ENCODE peak calls at places on chromosomes 4 and X, in seven cellular contexts. One of them, this sample, is unnamed.

GRCh38 chr4:171846232-171846631 is 33.0 kb downstream of the GALNTL6 start:
- DNase-seq in breast epithelium: no peak
- DNase-seq in AG09319: peak
- DNase-seq in NB4: peak
- DNase-seq in SK-N-SH: peak
- DNase-seq in GM13977: peak
- DNase-seq in A549: no peak
- DNase-seq in this sample: peak

GRCh38 chrX:48919360-48919821 is 567 bp upstream of the PIM2 start:
- DNase-seq in breast epithelium: no peak
- DNase-seq in AG09319: no peak
- DNase-seq in NB4: no peak
- DNase-seq in SK-N-SH: peak
- DNase-seq in GM13977: no peak
- DNase-seq in A549: no peak
- DNase-seq in this sample: no peak

GRCh38 chr4:66187175-66187720 is 517.0 kb upstream of the EPHA5 start:
- DNase-seq in breast epithelium: no peak
- DNase-seq in AG09319: no peak
- DNase-seq in NB4: no peak
- DNase-seq in SK-N-SH: no peak
- DNase-seq in GM13977: no peak
- DNase-seq in A549: no peak
- DNase-seq in this sample: no peak

GRCh38 chr4:16224264-16224663 is 2.0 kb downstream of the TAPT1 start:
- DNase-seq in breast epithelium: no peak
- DNase-seq in AG09319: no peak
- DNase-seq in NB4: no peak
- DNase-seq in SK-N-SH: peak
- DNase-seq in GM13977: no peak
- DNase-seq in A549: no peak
- DNase-seq in this sample: no peak

GRCh38 chr4:186204611-186205144 is 13.3 kb downstream of the CYP4V2 start:
- DNase-seq in breast epithelium: no peak
- DNase-seq in AG09319: no peak
- DNase-seq in NB4: no peak
- DNase-seq in SK-N-SH: no peak
- DNase-seq in GM13977: no peak
- DNase-seq in A549: no peak
- DNase-seq in this sample: no peak

GRCh38 chr4:85250852-85251251 is 224.1 kb upstream of the ARHGAP24 start:
- DNase-seq in breast epithelium: no peak
- DNase-seq in AG09319: no peak
- DNase-seq in NB4: no peak
- DNase-seq in SK-N-SH: no peak
- DNase-seq in GM13977: no peak
- DNase-seq in A549: no peak
- DNase-seq in this sample: no peak

GRCh38 chr4:153764611-153765368 is 5.0 kb upstream of the RNF175 start:
- DNase-seq in breast epithelium: no peak
- DNase-seq in AG09319: no peak
- DNase-seq in NB4: peak
- DNase-seq in SK-N-SH: no peak
- DNase-seq in GM13977: no peak
- DNase-seq in A549: no peak
- DNase-seq in this sample: no peak

GRCh38 chr4:112287258-112287873 is 1.7 kb upstream of the TIFA start:
- DNase-seq in breast epithelium: no peak
- DNase-seq in AG09319: no peak
- DNase-seq in NB4: no peak
- DNase-seq in SK-N-SH: no peak
- DNase-seq in GM13977: no peak
- DNase-seq in A549: no peak
- DNase-seq in this sample: no peak

GRCh38 chrX:9420513-9420912 is 44.3 kb upstream of the TBL1X start:
- DNase-seq in breast epithelium: no peak
- DNase-seq in AG09319: no peak
- DNase-seq in NB4: peak
- DNase-seq in SK-N-SH: no peak
- DNase-seq in GM13977: no peak
- DNase-seq in A549: no peak
- DNase-seq in this sample: no peak

GRCh38 chr4:25993564-25994185 is 79.7 kb downstream of the SMIM20 start:
- DNase-seq in breast epithelium: no peak
- DNase-seq in AG09319: no peak
- DNase-seq in NB4: peak
- DNase-seq in SK-N-SH: peak
- DNase-seq in GM13977: no peak
- DNase-seq in A549: peak
- DNase-seq in this sample: peak

GRCh38 chr4:48665555-48666186 is 114.4 kb downstream of the FRYL start:
- DNase-seq in breast epithelium: no peak
- DNase-seq in AG09319: no peak
- DNase-seq in NB4: no peak
- DNase-seq in SK-N-SH: no peak
- DNase-seq in GM13977: no peak
- DNase-seq in A549: no peak
- DNase-seq in this sample: no peak

GRCh38 chr4:19455196-19455595 is 796.5 kb upstream of the SLIT2 start:
- DNase-seq in breast epithelium: no peak
- DNase-seq in AG09319: no peak
- DNase-seq in NB4: no peak
- DNase-seq in SK-N-SH: no peak
- DNase-seq in GM13977: no peak
- DNase-seq in A549: no peak
- DNase-seq in this sample: no peak

GRCh38 chr4:142265536-142265935 is 580.6 kb downstream of the INPP4B start:
- DNase-seq in breast epithelium: no peak
- DNase-seq in AG09319: no peak
- DNase-seq in NB4: no peak
- DNase-seq in SK-N-SH: no peak
- DNase-seq in GM13977: no peak
- DNase-seq in A549: peak
- DNase-seq in this sample: no peak

GRCh38 chrX:107731831-107732502 is 43.6 kb downstream of the TSC22D3 start:
- DNase-seq in breast epithelium: peak
- DNase-seq in AG09319: no peak
- DNase-seq in NB4: peak
- DNase-seq in SK-N-SH: peak
- DNase-seq in GM13977: no peak
- DNase-seq in A549: peak
- DNase-seq in this sample: no peak

GRCh38 chr4:61094854-61095598 is 105.1 kb upstream of the ADGRL3 start:
- DNase-seq in breast epithelium: no peak
- DNase-seq in AG09319: no peak
- DNase-seq in NB4: no peak
- DNase-seq in SK-N-SH: no peak
- DNase-seq in GM13977: no peak
- DNase-seq in A549: no peak
- DNase-seq in this sample: no peak

GRCh38 chrX:154779261-154779660 is 16.6 kb downstream of the DKC1 start:
- DNase-seq in breast epithelium: no peak
- DNase-seq in AG09319: peak
- DNase-seq in NB4: peak
- DNase-seq in SK-N-SH: no peak
- DNase-seq in GM13977: no peak
- DNase-seq in A549: no peak
- DNase-seq in this sample: no peak

GRCh38 chrX:10483191-10483808 is 137.1 kb downstream of the MID1 start:
- DNase-seq in breast epithelium: no peak
- DNase-seq in AG09319: no peak
- DNase-seq in NB4: no peak
- DNase-seq in SK-N-SH: no peak
- DNase-seq in GM13977: no peak
- DNase-seq in A549: no peak
- DNase-seq in this sample: no peak

GRCh38 chr4:102867278-102868152 is 1.3 kb upstream of the CISD2 start:
- DNase-seq in breast epithelium: no peak
- DNase-seq in AG09319: no peak
- DNase-seq in NB4: peak
- DNase-seq in SK-N-SH: no peak
- DNase-seq in GM13977: no peak
- DNase-seq in A549: no peak
- DNase-seq in this sample: no peak

GRCh38 chrX:107398115-107398514 is 51.3 kb upstream of the FRMPD3 start:
- DNase-seq in breast epithelium: no peak
- DNase-seq in AG09319: no peak
- DNase-seq in NB4: peak
- DNase-seq in SK-N-SH: no peak
- DNase-seq in GM13977: peak
- DNase-seq in A549: no peak
- DNase-seq in this sample: no peak

GRCh38 chr4:168924648-168925047 is 85.4 kb downstream of the CBR4 start:
- DNase-seq in breast epithelium: no peak
- DNase-seq in AG09319: no peak
- DNase-seq in NB4: no peak
- DNase-seq in SK-N-SH: peak
- DNase-seq in GM13977: no peak
- DNase-seq in A549: no peak
- DNase-seq in this sample: no peak

GRCh38 chr4:8278421-8279287 is 9.1 kb downstream of the HTRA3 start:
- DNase-seq in breast epithelium: no peak
- DNase-seq in AG09319: peak
- DNase-seq in NB4: peak
- DNase-seq in SK-N-SH: no peak
- DNase-seq in GM13977: no peak
- DNase-seq in A549: peak
- DNase-seq in this sample: no peak

GRCh38 chr4:151325320-151326246 is at the start of gene SH3D19:
- DNase-seq in breast epithelium: peak
- DNase-seq in AG09319: peak
- DNase-seq in NB4: no peak
- DNase-seq in SK-N-SH: peak
- DNase-seq in GM13977: peak
- DNase-seq in A549: peak
- DNase-seq in this sample: peak

GRCh38 chrX:9089652-9090051 is 55.7 kb upstream of the FAM9B start:
- DNase-seq in breast epithelium: no peak
- DNase-seq in AG09319: no peak
- DNase-seq in NB4: peak
- DNase-seq in SK-N-SH: no peak
- DNase-seq in GM13977: no peak
- DNase-seq in A549: no peak
- DNase-seq in this sample: no peak

DNA sequence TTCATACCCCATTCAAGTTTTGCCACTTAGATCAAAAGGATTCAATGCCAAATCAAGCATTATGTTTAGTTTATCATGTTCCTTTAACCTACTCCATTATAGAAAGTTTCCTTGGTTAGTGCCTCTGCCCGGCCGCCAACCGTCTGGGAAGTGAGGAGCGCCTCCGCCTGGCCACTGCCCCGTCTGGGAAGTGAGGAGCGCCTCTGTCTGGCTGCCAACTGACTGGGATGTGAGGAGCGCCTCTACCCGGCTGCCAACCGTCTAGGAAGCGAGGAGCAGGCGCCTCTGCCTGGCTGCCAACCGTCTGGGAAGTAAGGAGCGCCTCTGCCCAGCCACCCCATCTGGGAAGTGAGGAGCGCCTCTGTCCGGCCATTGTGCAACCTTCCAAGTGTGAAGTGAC is 36.3 kb upstream of the PDGFRA start:
- DNase-seq in breast epithelium: no peak
- DNase-seq in AG09319: no peak
- DNase-seq in NB4: no peak
- DNase-seq in SK-N-SH: no peak
- DNase-seq in GM13977: no peak
- DNase-seq in A549: no peak
- DNase-seq in this sample: no peak
- TF ChIP-seq CTCF in breast epithelium: no peak
- TF ChIP-seq CTCF in AG09319: no peak
- TF ChIP-seq CTCF in NB4: no peak
- TF ChIP-seq CTCF in SK-N-SH: no peak
- TF ChIP-seq CTCF in GM13977: no peak
- TF ChIP-seq CTCF in A549: no peak
- TF ChIP-seq CTCF in this sample: no peak

GRCh38 chr4:105145913-105146285 is 777 bp upstream of the TET2 start:
- DNase-seq in breast epithelium: no peak
- DNase-seq in AG09319: no peak
- DNase-seq in NB4: no peak
- DNase-seq in SK-N-SH: no peak
- DNase-seq in GM13977: no peak
- DNase-seq in A549: no peak
- DNase-seq in this sample: no peak

GRCh38 chr4:105147226-105148151 is 813 bp downstream of the TET2 start:
- DNase-seq in breast epithelium: no peak
- DNase-seq in AG09319: no peak
- DNase-seq in NB4: peak
- DNase-seq in SK-N-SH: peak
- DNase-seq in GM13977: peak
- DNase-seq in A549: no peak
- DNase-seq in this sample: peak

GRCh38 chr4:105149771-105150170 is 3.1 kb downstream of the TET2 start:
- DNase-seq in breast epithelium: no peak
- DNase-seq in AG09319: no peak
- DNase-seq in NB4: peak
- DNase-seq in SK-N-SH: no peak
- DNase-seq in GM13977: no peak
- DNase-seq in A549: no peak
- DNase-seq in this sample: no peak

GRCh38 chr4:105145059-105145912 is 1.4 kb upstream of the TET2 start:
- DNase-seq in breast epithelium: no peak
- DNase-seq in AG09319: no peak
- DNase-seq in NB4: peak
- DNase-seq in SK-N-SH: no peak
- DNase-seq in GM13977: peak
- DNase-seq in A549: no peak
- DNase-seq in this sample: no peak

GRCh38 chr4:105146286-105147219 is at the start of gene TET2:
- DNase-seq in breast epithelium: no peak
- DNase-seq in AG09319: no peak
- DNase-seq in NB4: peak
- DNase-seq in SK-N-SH: peak
- DNase-seq in GM13977: peak
- DNase-seq in A549: peak
- DNase-seq in this sample: peak
- TF ChIP-seq CTCF in breast epithelium: no peak
- TF ChIP-seq CTCF in AG09319: no peak
- TF ChIP-seq CTCF in NB4: no peak
- TF ChIP-seq CTCF in SK-N-SH: no peak
- TF ChIP-seq CTCF in GM13977: no peak
- TF ChIP-seq CTCF in A549: no peak
- TF ChIP-seq CTCF in this sample: peak

DNA sequence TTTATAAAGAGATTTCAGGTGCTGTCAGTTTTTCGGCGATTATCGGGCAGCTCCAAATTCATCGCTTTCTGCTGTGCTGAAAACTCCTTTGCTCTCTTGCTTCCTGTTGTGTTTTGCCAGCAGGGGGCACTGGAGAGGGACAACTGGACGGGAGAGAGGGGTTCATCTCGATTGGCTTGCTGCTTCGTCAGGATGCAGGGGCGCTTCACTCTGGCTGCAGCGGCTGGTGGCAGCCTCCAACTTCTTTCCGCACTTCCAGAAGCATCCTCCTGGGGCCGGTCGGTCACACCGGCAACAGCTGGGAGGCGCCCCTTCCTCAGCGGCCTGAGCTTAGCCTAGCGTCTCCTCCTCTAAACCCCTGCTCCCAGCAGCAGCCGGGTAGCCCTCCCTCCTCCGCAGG is 29.5 kb downstream of the MSL3 start:
- DNase-seq in breast epithelium: no peak
- DNase-seq in AG09319: peak
- DNase-seq in NB4: peak
- DNase-seq in SK-N-SH: peak
- DNase-seq in GM13977: no peak
- DNase-seq in A549: peak
- DNase-seq in this sample: peak
- TF ChIP-seq CTCF in breast epithelium: no peak
- TF ChIP-seq CTCF in AG09319: peak
- TF ChIP-seq CTCF in NB4: peak
- TF ChIP-seq CTCF in SK-N-SH: peak
- TF ChIP-seq CTCF in GM13977: peak
- TF ChIP-seq CTCF in A549: peak
- TF ChIP-seq CTCF in this sample: peak

GRCh38 chr4:101033986-101034385 is 313.3 kb downstream of the PPP3CA start:
- DNase-seq in breast epithelium: no peak
- DNase-seq in AG09319: no peak
- DNase-seq in NB4: peak
- DNase-seq in SK-N-SH: no peak
- DNase-seq in GM13977: no peak
- DNase-seq in A549: no peak
- DNase-seq in this sample: no peak
- TF ChIP-seq CTCF in breast epithelium: no peak
- TF ChIP-seq CTCF in AG09319: no peak
- TF ChIP-seq CTCF in NB4: peak
- TF ChIP-seq CTCF in SK-N-SH: no peak
- TF ChIP-seq CTCF in GM13977: peak
- TF ChIP-seq CTCF in A549: no peak
- TF ChIP-seq CTCF in this sample: no peak

This sample was measured in neural crest cell.